ENCODE peak calls at places on chromosomes 3 and 15, in ten cellular contexts. A, C, S, U, D, L, E, H, B and X are unnamed samples.

GRCh38 chr3:95302044-95302443 is 1239.2 kb downstream of the NSUN3 start:
- DNase-seq in E (no peak), B (no peak), L (peak; percentile 30), A (no peak), S (no peak), U (no peak), D (no peak), C (no peak), H (peak; percentile 85), X (peak; percentile 28)

GRCh38 chr3:5314897-5315296 is 127.4 kb downstream of the EDEM1 start:
- DNase-seq in L (no peak), H (peak; percentile 21), U (no peak), C (no peak), A (no peak), E (peak; percentile 41), S (no peak), D (no peak), B (no peak), X (no peak)

GRCh38 chr15:71811036-71811736 is 832 bp downstream of the NR2E3 start:
- DNase-seq in L (no peak), B (no peak), E (no peak), S (no peak), C (no peak), H (no peak), D (no peak), U (no peak), A (no peak), X (no peak)

GRCh38 chr3:181210275-181210674 is 220.7 kb upstream of the DNAJC19 start:
- DNase-seq in A (peak; percentile 8), H (peak; percentile 17), L (no peak), E (peak; percentile 4), B (no peak), C (no peak), D (no peak), S (peak; percentile 12), U (no peak), X (peak; percentile 15)

GRCh38 chr3:190286014-190286413 is 36.2 kb downstream of the CLDN1 start:
- DNase-seq in D (no peak), H (no peak), B (no peak), E (no peak), U (no peak), C (no peak), S (no peak), L (no peak), A (no peak), X (no peak)

GRCh38 chr15:89828324-89829145 is 13.9 kb upstream of the ANPEP start:
- DNase-seq in B (no peak), A (no peak), D (no peak), H (peak; percentile 79), C (no peak), U (peak; percentile 86), S (peak; percentile 82), E (no peak), L (no peak), X (peak; percentile 91)

GRCh38 chr3:107216711-107217110 is 160.5 kb upstream of the CCDC54 start:
- DNase-seq in L (no peak), B (no peak), S (peak; percentile 94), H (no peak), U (peak; percentile 17), D (peak; percentile 36), A (no peak), E (no peak), C (no peak), X (peak; percentile 99)

GRCh38 chr15:48318131-48318530 is 13.1 kb upstream of the DUT start:
- DNase-seq in D (no peak), A (no peak), E (no peak), C (no peak), B (no peak), L (no peak), S (no peak), U (no peak), H (no peak), X (no peak)

GRCh38 chr15:100867476-100867875 is 12.2 kb upstream of the ALDH1A3 start:
- DNase-seq in A (no peak), S (no peak), E (no peak), H (no peak), D (no peak), C (no peak), B (no peak), U (no peak), L (no peak), X (peak; percentile 66)

GRCh38 chr15:36632196-36632595 is 52.8 kb downstream of the CDIN1 start:
- DNase-seq in S (peak; percentile 88), D (no peak), A (no peak), C (no peak), H (peak; percentile 89), E (no peak), U (peak; percentile 68), B (no peak), L (no peak), X (peak; percentile 77)

GRCh38 chr3:183823963-183824362 is 1.4 kb downstream of the MAP6D1 start:
- DNase-seq in A (no peak), C (no peak), S (no peak), E (no peak), D (no peak), H (no peak), U (no peak), B (no peak), L (no peak), X (no peak)

GRCh38 chr15:87354661-87355410 is 901.7 kb downstream of the NTRK3 start:
- DNase-seq in H (peak; percentile 64), E (no peak), L (no peak), C (no peak), U (no peak), B (no peak), S (peak; percentile 90), D (no peak), A (no peak), X (peak; percentile 84)

GRCh38 chr3:155701882-155702465 is 42.9 kb downstream of the PLCH1 start:
- DNase-seq in S (peak; percentile 82), H (peak; percentile 66), C (no peak), B (no peak), L (peak; percentile 16), D (no peak), A (peak; percentile 22), U (peak; percentile 30), E (peak; percentile 58), X (peak; percentile 61)

GRCh38 chr3:133644768-133645167 is 17.0 kb downstream of the TOPBP1 start:
- DNase-seq in U (peak; percentile 51), D (no peak), E (no peak), B (no peak), C (no peak), H (peak; percentile 58), A (no peak), L (no peak), S (peak; percentile 95), X (peak; percentile 89)

GRCh38 chr3:56012732-56013131 is 455.5 kb downstream of the ERC2 start:
- DNase-seq in C (no peak), U (no peak), S (no peak), H (peak; percentile 5), E (no peak), D (no peak), L (no peak), A (no peak), B (no peak), X (no peak)

GRCh38 chr3:72255736-72256559 is 471.0 kb upstream of the PROK2 start:
- DNase-seq in A (peak; percentile 25), B (no peak), S (no peak), C (no peak), U (peak; percentile 30), H (peak; percentile 28), D (no peak), L (no peak), E (peak; percentile 80), X (peak; percentile 40)